ENCODE peak calls at places on chromosome 9, in seven cellular contexts. V is CD8-positive, alpha-beta memory T cell; N is activated CD4-positive, alpha-beta T cell treated with anti-CD3 and anti-CD28 coated beads, Interleukin-2, amount 10 ng/mL, durations not matched to agents 24 days and 14 days; Q is heart left ventricle; A is activated gamma-delta T cell treated with anti-CD3 and anti-CD28 coated beads, Interleukin-2, amount 50 U/mL, for 16 hours; I is AG20443; X is suprapubic skin. Z is an unnamed sample.

GRCh38 chr9:70411930-70412677 is 2.4 kb downstream of the KLF9 start:
- DNase-seq in V (peak), N (peak), Q (peak), A (peak), I (peak), X (peak), Z (peak)

GRCh38 chr9:108664309-108665255 is 191.2 kb downstream of the ACTL7B start:
- DNase-seq in V (no peak), N (no peak), Q (no peak), A (no peak), I (no peak), X (no peak), Z (no peak)

GRCh38 chr9:136177224-136177623 is 27.7 kb downstream of the LHX3 start:
- DNase-seq in V (no peak), N (no peak), Q (no peak), A (no peak), I (no peak), X (no peak), Z (no peak)

GRCh38 chr9:71521132-71521531 is 247.2 kb downstream of the CEMIP2 start:
- DNase-seq in V (no peak), N (no peak), Q (no peak), A (no peak), I (no peak), X (no peak), Z (no peak)

GRCh38 chr9:92064711-92065110 is 50.5 kb downstream of the SPTLC1 start:
- DNase-seq in V (no peak), N (no peak), Q (no peak), A (no peak), I (peak), X (no peak), Z (no peak)

GRCh38 chr9:68560131-68560844 is 19.6 kb upstream of the TMEM252 start:
- DNase-seq in V (no peak), N (peak), Q (peak), A (no peak), I (peak), X (no peak), Z (peak)

GRCh38 chr9:4832786-4833579 is 40.2 kb downstream of the RCL1 start:
- DNase-seq in V (no peak), N (peak), Q (no peak), A (no peak), I (peak), X (no peak), Z (peak)

GRCh38 chr9:107751522-107752235 is 262.1 kb upstream of the KLF4 start:
- DNase-seq in V (no peak), N (peak), Q (no peak), A (no peak), I (peak), X (no peak), Z (peak)

GRCh38 chr9:17160327-17160726 is 25.5 kb downstream of the CNTLN start:
- DNase-seq in V (no peak), N (no peak), Q (no peak), A (no peak), I (no peak), X (no peak), Z (no peak)

GRCh38 chr9:8560560-8561525 is 761.3 kb upstream of the DMAC1 start:
- DNase-seq in V (no peak), N (no peak), Q (no peak), A (no peak), I (no peak), X (no peak), Z (no peak)

GRCh38 chr9:92254401-92255337 is 38.8 kb downstream of the IARS1 start:
- DNase-seq in V (no peak), N (no peak), Q (no peak), A (no peak), I (no peak), X (no peak), Z (no peak)

GRCh38 chr9:95305770-95306492 is 11.6 kb downstream of the FANCC start:
- DNase-seq in V (no peak), N (no peak), Q (no peak), A (no peak), I (peak), X (no peak), Z (peak)

GRCh38 chr9:79184821-79185220 is 386.9 kb upstream of the TLE4 start:
- DNase-seq in V (no peak), N (no peak), Q (no peak), A (no peak), I (no peak), X (no peak), Z (no peak)

GRCh38 chr9:114898741-114899140 is 31.6 kb downstream of the TNFSF8 start:
- DNase-seq in V (peak), N (peak), Q (peak), A (peak), I (no peak), X (no peak), Z (peak)

GRCh38 chr9:108622467-108622866 is 233.3 kb downstream of the ACTL7B start:
- DNase-seq in V (no peak), N (no peak), Q (no peak), A (no peak), I (peak), X (no peak), Z (no peak)

GRCh38 chr9:91433180-91433579 is 9.5 kb upstream of the NFIL3 start:
- DNase-seq in V (no peak), N (peak), Q (no peak), A (no peak), I (peak), X (no peak), Z (peak)

GRCh38 chr9:122088880-122089567 is 4.1 kb downstream of the TTLL11 start:
- DNase-seq in V (no peak), N (no peak), Q (no peak), A (no peak), I (no peak), X (no peak), Z (no peak)

GRCh38 chr9:36742264-36742663 is 169.6 kb downstream of the MELK start:
- DNase-seq in V (no peak), N (no peak), Q (no peak), A (no peak), I (no peak), X (no peak), Z (no peak)

GRCh38 chr9:13952906-13953305 is 361.0 kb downstream of the NFIB start:
- DNase-seq in V (no peak), N (no peak), Q (no peak), A (no peak), I (no peak), X (no peak), Z (no peak)

GRCh38 chr9:132078369-132079356 is 1.0 kb downstream of the MED27 start:
- DNase-seq in V (peak), N (peak), Q (no peak), A (no peak), I (peak), X (no peak), Z (peak)

GRCh38 chr9:127598839-127599549 is 13.1 kb upstream of the STXBP1 start:
- DNase-seq in V (no peak), N (no peak), Q (no peak), A (no peak), I (no peak), X (no peak), Z (no peak)

GRCh38 chr9:3237121-3237520 is 288.7 kb downstream of the RFX3 start:
- DNase-seq in V (no peak), N (no peak), Q (no peak), A (no peak), I (no peak), X (no peak), Z (no peak)